ENCODE peak calls at places on chromosomes 7 and 10, in four cellular contexts. One of them, this sample, is unnamed.

GRCh38 chr7:158716802-158717201 is 12.2 kb upstream of the NCAPG2 start:
- DNase-seq in AG08396: no peak
- DNase-seq in bronchial epithelial cell: no peak
- DNase-seq in NCI-H2029 treated with DMSO at 0.1 percent for 48 hours: no peak
- DNase-seq in this sample: no peak

GRCh38 chr7:25122373-25122772 is 2.7 kb downstream of the CYCS start:
- DNase-seq in AG08396: peak
- DNase-seq in bronchial epithelial cell: no peak
- DNase-seq in NCI-H2029 treated with DMSO at 0.1 percent for 48 hours: no peak
- DNase-seq in this sample: peak

GRCh38 chr7:96773483-96773882 is 63.8 kb upstream of the SEM1 start:
- DNase-seq in AG08396: no peak
- DNase-seq in bronchial epithelial cell: no peak
- DNase-seq in NCI-H2029 treated with DMSO at 0.1 percent for 48 hours: no peak
- DNase-seq in this sample: no peak

GRCh38 chr10:46024948-46025347 is 5.5 kb downstream of the NCOA4 start:
- DNase-seq in AG08396: no peak
- DNase-seq in bronchial epithelial cell: no peak
- DNase-seq in NCI-H2029 treated with DMSO at 0.1 percent for 48 hours: no peak
- DNase-seq in this sample: no peak

GRCh38 chr7:104059103-104059502 is 69.6 kb upstream of the RELN start:
- DNase-seq in AG08396: no peak
- DNase-seq in bronchial epithelial cell: no peak
- DNase-seq in NCI-H2029 treated with DMSO at 0.1 percent for 48 hours: no peak
- DNase-seq in this sample: no peak

GRCh38 chr7:44065431-44066110 is at the start of gene PGAM2:
- DNase-seq in AG08396: no peak
- DNase-seq in bronchial epithelial cell: no peak
- DNase-seq in NCI-H2029 treated with DMSO at 0.1 percent for 48 hours: no peak
- DNase-seq in this sample: no peak

GRCh38 chr7:139730746-139731612 is 46.8 kb downstream of the HIPK2 start:
- DNase-seq in AG08396: no peak
- DNase-seq in bronchial epithelial cell: peak
- DNase-seq in NCI-H2029 treated with DMSO at 0.1 percent for 48 hours: no peak
- DNase-seq in this sample: peak

GRCh38 chr10:87092861-87093460 is 1.7 kb downstream of the GLUD1 start:
- DNase-seq in AG08396: peak
- DNase-seq in bronchial epithelial cell: peak
- DNase-seq in NCI-H2029 treated with DMSO at 0.1 percent for 48 hours: no peak
- DNase-seq in this sample: peak

GRCh38 chr7:46150202-46150601 is 229.1 kb upstream of the IGFBP3 start:
- DNase-seq in AG08396: no peak
- DNase-seq in bronchial epithelial cell: no peak
- DNase-seq in NCI-H2029 treated with DMSO at 0.1 percent for 48 hours: no peak
- DNase-seq in this sample: no peak

GRCh38 chr10:116183733-116184447 is 89.1 kb downstream of the GFRA1 start:
- DNase-seq in AG08396: peak
- DNase-seq in bronchial epithelial cell: no peak
- DNase-seq in NCI-H2029 treated with DMSO at 0.1 percent for 48 hours: no peak
- DNase-seq in this sample: peak

GRCh38 chr7:140611641-140612040 is 29.0 kb downstream of the DENND2A start:
- DNase-seq in AG08396: no peak
- DNase-seq in bronchial epithelial cell: no peak
- DNase-seq in NCI-H2029 treated with DMSO at 0.1 percent for 48 hours: no peak
- DNase-seq in this sample: no peak

GRCh38 chr7:116772423-116772852 is 89.9 kb upstream of the CAPZA2 start:
- DNase-seq in AG08396: peak
- DNase-seq in bronchial epithelial cell: peak
- DNase-seq in NCI-H2029 treated with DMSO at 0.1 percent for 48 hours: no peak
- DNase-seq in this sample: peak

GRCh38 chr10:3622427-3622826 is 162.6 kb downstream of the KLF6 start:
- DNase-seq in AG08396: no peak
- DNase-seq in bronchial epithelial cell: no peak
- DNase-seq in NCI-H2029 treated with DMSO at 0.1 percent for 48 hours: no peak
- DNase-seq in this sample: no peak

GRCh38 chr10:100908378-100908777 is 4.4 kb upstream of the SLF2 start:
- DNase-seq in AG08396: no peak
- DNase-seq in bronchial epithelial cell: no peak
- DNase-seq in NCI-H2029 treated with DMSO at 0.1 percent for 48 hours: no peak
- DNase-seq in this sample: no peak

GRCh38 chr10:10773109-10773508 is 244.6 kb upstream of the CELF2 start:
- DNase-seq in AG08396: no peak
- DNase-seq in bronchial epithelial cell: no peak
- DNase-seq in NCI-H2029 treated with DMSO at 0.1 percent for 48 hours: no peak
- DNase-seq in this sample: no peak

GRCh38 chr10:26555719-26556368 is 117.7 kb downstream of the APBB1IP start:
- DNase-seq in AG08396: no peak
- DNase-seq in bronchial epithelial cell: peak
- DNase-seq in NCI-H2029 treated with DMSO at 0.1 percent for 48 hours: no peak
- DNase-seq in this sample: peak

GRCh38 chr10:13614530-13615332 is 28.0 kb downstream of the PRPF18 start:
- DNase-seq in AG08396: peak
- DNase-seq in bronchial epithelial cell: no peak
- DNase-seq in NCI-H2029 treated with DMSO at 0.1 percent for 48 hours: no peak
- DNase-seq in this sample: peak

GRCh38 chr7:56092789-56093531 is at the start of gene PHKG1:
- DNase-seq in AG08396: peak
- DNase-seq in bronchial epithelial cell: peak
- DNase-seq in NCI-H2029 treated with DMSO at 0.1 percent for 48 hours: peak
- DNase-seq in this sample: peak

This sample was measured in renal cortical epithelial cell.